ENCODE peak calls at places on chromosomes 2 and 18, in seven cellular contexts. L is K562, P is progenitor cell of endocrine pancreas, J is RWPE2, E is mammary epithelial cell, C is left ventricle myocardium inferior, G is fibroblast of lung. B is an unnamed sample.

GRCh38 chr2:46555011-46555410 is 75.6 kb downstream of the TMEM247 start:
- DNase-seq in L (no peak), G (no peak), P (no peak), E (no peak), J (no peak), C (no peak), B (no peak)

GRCh38 chr2:214465386-214466146 is 54.7 kb downstream of the VWC2L start:
- DNase-seq in P (no peak), C (peak; percentile 60), J (no peak), G (no peak), L (no peak), E (peak; percentile 48), B (no peak)

GRCh38 chr2:13413989-13414388 is 697.3 kb downstream of the TRIB2 start:
- DNase-seq in P (no peak), J (no peak), C (no peak), L (no peak), E (no peak), G (peak; percentile 1), B (no peak)

GRCh38 chr2:60957224-60957623 is 60.3 kb upstream of the PEX13 start:
- DNase-seq in C (no peak), G (no peak), E (no peak), L (no peak), J (no peak), P (no peak), B (no peak)

GRCh38 chr18:43819397-43819796 is 542.1 kb upstream of the SYT4 start:
- DNase-seq in G (no peak), C (no peak), L (no peak), E (no peak), J (no peak), P (no peak), B (no peak)

GRCh38 chr2:46775722-46776121 is 139.9 kb downstream of the MCFD2 start:
- DNase-seq in E (no peak), G (no peak), J (no peak), P (no peak), L (no peak), C (no peak), B (no peak)

GRCh38 chr2:118979177-118979861 is 37.3 kb downstream of the MARCO start:
- DNase-seq in C (no peak), J (no peak), G (no peak), P (no peak), E (no peak), L (no peak), B (peak; percentile 32)

GRCh38 chr2:180728928-180729559 is 251.4 kb upstream of the UBE2E3 start:
- DNase-seq in C (no peak), P (no peak), L (no peak), J (no peak), G (peak; percentile 93), E (peak; percentile 78), B (no peak)

DNA sequence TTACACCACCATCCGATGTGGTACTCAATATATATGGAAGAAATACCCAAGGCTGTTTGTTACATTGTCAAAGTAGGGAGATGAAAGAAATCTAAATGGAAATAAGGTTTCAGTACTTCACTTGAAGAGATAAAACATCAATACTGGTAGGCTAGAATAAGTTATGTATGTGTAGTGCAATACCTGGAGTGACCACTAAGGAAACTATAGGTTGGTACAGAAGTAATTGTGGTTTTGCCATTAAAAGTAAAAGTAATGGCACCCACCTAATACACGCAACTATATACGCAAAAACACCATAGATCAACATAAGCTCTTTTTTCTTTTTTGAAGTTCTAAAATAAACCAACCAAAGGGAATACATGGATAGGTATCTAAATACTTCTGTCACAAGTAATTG is 143.2 kb upstream of the KYNU start:
- DNase-seq in C (no peak), J (no peak), P (no peak), E (no peak), G (no peak), L (no peak), B (no peak)
- TF ChIP-seq CTCF in C (no peak), J (no peak), P (peak; percentile 19), E (peak; percentile 20), G (no peak), L (no peak), B (peak; percentile 51)

GRCh38 chr18:72704202-72704601 is 160.1 kb upstream of the CBLN2 start:
- DNase-seq in P (no peak), J (no peak), L (no peak), C (no peak), E (no peak), G (no peak), B (no peak)

GRCh38 chr18:72697706-72698105 is 153.6 kb upstream of the CBLN2 start:
- DNase-seq in J (no peak), L (no peak), P (no peak), E (no peak), G (no peak), C (no peak), B (no peak)

DNA sequence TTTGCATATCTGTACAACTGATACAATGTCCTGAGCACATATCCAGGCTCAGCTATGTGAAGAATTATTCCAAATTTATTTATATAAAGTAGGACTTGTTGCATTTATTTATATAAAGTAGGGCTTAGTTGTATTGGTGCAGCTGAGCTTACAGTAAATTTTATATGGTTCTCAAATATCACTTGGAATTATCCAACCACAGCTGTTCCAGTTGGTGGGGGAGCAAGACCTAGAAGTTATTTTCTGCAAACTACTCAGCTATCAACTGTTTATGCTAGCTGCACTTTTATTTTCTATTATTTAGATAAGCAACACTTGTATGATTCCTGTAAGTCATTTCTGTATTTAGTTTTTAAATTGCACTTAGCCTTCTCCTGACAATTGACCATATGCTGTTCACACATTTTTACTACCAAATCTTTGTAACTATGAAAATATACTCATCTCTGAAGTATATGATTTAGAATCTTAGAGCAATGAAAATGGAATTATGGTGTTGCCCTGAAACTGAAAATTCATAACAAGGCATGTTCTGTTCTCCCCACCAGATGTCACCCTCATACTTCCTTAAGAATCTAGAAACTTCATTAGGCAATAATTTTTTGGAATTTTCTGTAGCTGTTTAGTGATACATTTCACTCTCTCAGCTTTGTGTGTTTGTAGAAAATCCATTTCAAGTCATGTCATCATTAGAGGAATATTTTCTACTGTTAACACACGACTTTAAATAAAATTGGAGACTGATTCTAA is 157.0 kb upstream of the CBLN2 start:
- DNase-seq in G (peak; percentile 9), E (peak; percentile 14), P (no peak), C (no peak), L (no peak), J (no peak), B (no peak)
- TF ChIP-seq CTCF in G (no peak), E (peak; percentile 53), P (peak; percentile 73), C (peak; percentile 50), L (peak; percentile 7), J (peak; percentile 73), B (peak; percentile 75)

DNA sequence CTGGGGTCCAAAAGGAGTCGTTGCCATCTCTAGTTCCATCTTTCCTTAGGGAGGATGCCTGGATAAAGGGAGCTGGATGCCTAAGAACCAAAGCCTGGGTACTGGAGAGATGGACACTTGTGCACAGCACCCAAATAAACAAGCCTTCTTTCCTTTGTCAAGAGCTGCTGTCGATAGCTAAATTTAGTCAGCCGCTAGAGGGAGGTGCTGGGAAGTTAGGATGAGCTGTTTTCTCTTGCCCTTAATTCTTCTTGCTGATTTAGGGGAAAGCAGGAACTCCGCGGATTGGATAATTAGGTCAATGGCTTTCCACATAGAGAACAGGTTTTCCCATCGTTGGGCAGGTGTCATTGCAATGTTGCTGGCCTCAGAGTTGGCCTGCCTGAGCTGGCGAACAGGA is 30.9 kb upstream of the SERPINB12 start:
- DNase-seq in E (no peak), J (no peak), L (peak; percentile 6), G (peak; percentile 54), C (no peak), P (peak; percentile 16), B (no peak)
- TF ChIP-seq CTCF in E (peak; percentile 84), J (peak; percentile 83), L (peak; percentile 53), G (peak; percentile 82), C (peak; percentile 62), P (peak; percentile 63), B (peak; percentile 74)

GRCh38 chr2:30708491-30709290 is 98.6 kb downstream of the CAPN13 start:
- DNase-seq in L (peak; percentile 21), P (no peak), E (no peak), G (peak; percentile 64), C (no peak), J (no peak), B (peak; percentile 62)
- TF ChIP-seq CTCF in L (peak; percentile 42), P (peak; percentile 43), E (peak; percentile 45), G (peak; percentile 42), C (peak; percentile 47), J (peak; percentile 32), B (peak; percentile 66)

GRCh38 chr2:26470601-26471260 is 7.2 kb downstream of the OTOF start:
- DNase-seq in E (no peak), L (no peak), P (no peak), J (no peak), G (no peak), C (no peak), B (no peak)

GRCh38 chr2:26472821-26473655 is 4.9 kb downstream of the OTOF start:
- DNase-seq in J (no peak), P (no peak), L (no peak), E (no peak), C (no peak), G (no peak), B (no peak)

GRCh38 chr2:26473796-26474195 is 4.1 kb downstream of the OTOF start:
- DNase-seq in G (no peak), P (no peak), C (no peak), L (no peak), J (no peak), E (no peak), B (no peak)

GRCh38 chr2:26471278-26471677 is 6.6 kb downstream of the OTOF start:
- DNase-seq in C (no peak), L (no peak), G (no peak), J (no peak), P (no peak), E (no peak), B (no peak)

GRCh38 chr2:26471766-26472706 is 5.9 kb downstream of the OTOF start:
- DNase-seq in G (no peak), L (peak; percentile 59), C (no peak), E (no peak), J (no peak), P (no peak), B (no peak)
- TF ChIP-seq CTCF in G (no peak), L (peak; percentile 74), C (peak; percentile 11), E (no peak), J (peak; percentile 13), P (peak; percentile 9), B (peak; percentile 30)

GRCh38 chr2:129888461-129888860 is 91.0 kb upstream of the RAB6C start:
- DNase-seq in E (no peak), L (no peak), G (no peak), P (no peak), C (no peak), J (no peak), B (no peak)

GRCh38 chr2:129883121-129883520 is 96.3 kb upstream of the RAB6C start:
- DNase-seq in C (no peak), P (peak; percentile 3), L (no peak), J (no peak), E (no peak), G (no peak), B (no peak)

GRCh38 chr2:129887688-129888266 is 91.7 kb upstream of the RAB6C start:
- DNase-seq in C (no peak), P (no peak), L (no peak), G (no peak), J (no peak), E (no peak), B (no peak)

GRCh38 chr2:129884221-129884786 is 95.2 kb upstream of the RAB6C start:
- DNase-seq in E (no peak), C (no peak), P (peak; percentile 8), J (no peak), L (no peak), G (no peak), B (no peak)

GRCh38 chr2:129885735-129886134 is 93.7 kb upstream of the RAB6C start:
- DNase-seq in E (no peak), P (no peak), J (no peak), G (no peak), C (no peak), L (peak; percentile 15), B (no peak)
- TF ChIP-seq CTCF in E (peak; percentile 17), P (peak; percentile 44), J (no peak), G (no peak), C (peak; percentile 26), L (peak; percentile 43), B (peak; percentile 55)

GRCh38 chr2:209425082-209426071 is 1.5 kb downstream of the MAP2 start:
- DNase-seq in L (no peak), E (peak; percentile 55), G (peak; percentile 59), C (no peak), P (no peak), J (no peak), B (no peak)
- TF ChIP-seq CTCF in L (no peak), E (peak; percentile 77), G (peak; percentile 69), C (peak; percentile 69), P (peak; percentile 64), J (peak; percentile 83), B (peak; percentile 79)

B was measured in type B pancreatic cell.